ENCODE peak calls at places on chromosome 3, in six cellular contexts. N is fibroblast of the conjunctiva, T is breast epithelium, H is cardiac fibroblast, O is H1, C is non-pigmented ciliary epithelial cell. D is an unnamed sample.

GRCh38 chr3:194087995-194088841 is 47.7 kb upstream of the HES1 start:
- DNase-seq in N (no peak), T (no peak), H (no peak), O (no peak), C (no peak), D (no peak)

GRCh38 chr3:160931474-160931873 is 173.7 kb downstream of the B3GALNT1 start:
- DNase-seq in N (peak), T (no peak), H (peak), O (no peak), C (no peak), D (no peak)

GRCh38 chr3:167001374-167001773 is 378.7 kb downstream of the ZBBX start:
- DNase-seq in N (no peak), T (no peak), H (no peak), O (no peak), C (no peak), D (no peak)

GRCh38 chr3:53493618-53493996 is 804 bp upstream of the CACNA1D start:
- DNase-seq in N (no peak), T (no peak), H (no peak), O (no peak), C (no peak), D (no peak)

GRCh38 chr3:180026997-180027396 is 9.7 kb downstream of the PEX5L start:
- DNase-seq in N (no peak), T (no peak), H (no peak), O (no peak), C (no peak), D (no peak)

GRCh38 chr3:56879453-56880224 is 77.9 kb upstream of the ARHGEF3 start:
- DNase-seq in N (peak), T (no peak), H (peak), O (no peak), C (no peak), D (no peak)

GRCh38 chr3:7518471-7518870 is 657.6 kb downstream of the GRM7 start:
- DNase-seq in N (peak), T (no peak), H (peak), O (no peak), C (no peak), D (peak)

GRCh38 chr3:132283440-132283839 is 33.8 kb upstream of the ACP3 start:
- DNase-seq in N (no peak), T (no peak), H (peak), O (no peak), C (no peak), D (no peak)

GRCh38 chr3:129404130-129404529 is 24.3 kb downstream of the EFCAB12 start:
- DNase-seq in N (no peak), T (no peak), H (no peak), O (no peak), C (no peak), D (no peak)

GRCh38 chr3:169034401-169034800 is 629.1 kb downstream of the MECOM start:
- DNase-seq in N (peak), T (no peak), H (peak), O (no peak), C (no peak), D (no peak)

GRCh38 chr3:66239513-66240135 is 18.8 kb downstream of the SLC25A26 start:
- DNase-seq in N (no peak), T (no peak), H (no peak), O (no peak), C (no peak), D (no peak)

GRCh38 chr3:37974121-37974927 is 16.3 kb upstream of the VILL start:
- DNase-seq in N (peak), T (no peak), H (peak), O (no peak), C (no peak), D (no peak)

GRCh38 chr3:135125171-135125801 is 330.2 kb downstream of the EPHB1 start:
- DNase-seq in N (no peak), T (no peak), H (peak), O (no peak), C (no peak), D (peak)